ENCODE peak calls at places on chromosomes 4 and X, in five cellular contexts. S is hypothalamus; L is transverse colon; M is mesendoderm; V is CD4-positive, alpha-beta T cell. P is an unnamed sample.

GRCh38 chr4:78569291-78569821 is 17.8 kb downstream of the ANXA3 start:
- DNase-seq in S (no peak), L (no peak), M (peak), V (no peak), P (no peak)

GRCh38 chr4:40316782-40317635 is 18.1 kb upstream of the CHRNA9 start:
- DNase-seq in S (no peak), L (peak), M (peak), V (peak), P (no peak)

GRCh38 chrX:74421181-74422028 is at the start of gene SLC16A2:
- DNase-seq in S (peak), L (peak), M (peak), V (no peak), P (peak)

GRCh38 chrX:53440631-53441517 is 6.7 kb upstream of the HSD17B10 start:
- DNase-seq in S (no peak), L (peak), M (no peak), V (no peak), P (peak)

GRCh38 chrX:107117993-107118321 is 665 bp downstream of the RBM41 start:
- DNase-seq in S (no peak), L (no peak), M (peak), V (no peak), P (no peak)

GRCh38 chr4:121340247-121340646 is 40.6 kb downstream of the QRFPR start:
- DNase-seq in S (no peak), L (no peak), M (no peak), V (no peak), P (no peak)

GRCh38 chr4:5619913-5620625 is 88.3 kb downstream of the EVC2 start:
- DNase-seq in S (no peak), L (no peak), M (no peak), V (no peak), P (no peak)

GRCh38 chr4:142475663-142476062 is 370.4 kb downstream of the INPP4B start:
- DNase-seq in S (no peak), L (no peak), M (no peak), V (no peak), P (no peak)

GRCh38 chrX:150211988-150212387 is 151.1 kb upstream of the MAMLD1 start:
- DNase-seq in S (no peak), L (no peak), M (peak), V (no peak), P (no peak)

GRCh38 chr4:10326075-10326474 is 131.2 kb downstream of the ZNF518B start:
- DNase-seq in S (no peak), L (no peak), M (no peak), V (no peak), P (no peak)

GRCh38 chr4:75698162-75698962 is 25.2 kb upstream of the G3BP2 start:
- DNase-seq in S (no peak), L (no peak), M (peak), V (no peak), P (no peak)

GRCh38 chr4:142402925-142403324 is 443.2 kb downstream of the INPP4B start:
- DNase-seq in S (no peak), L (no peak), M (no peak), V (no peak), P (peak)

GRCh38 chr4:56764775-56765174 is 56.7 kb downstream of the SPINK2 start:
- DNase-seq in S (no peak), L (no peak), M (no peak), V (no peak), P (no peak)

GRCh38 chr4:15945516-15945915 is 7.0 kb upstream of the FGFBP1 start:
- DNase-seq in S (no peak), L (no peak), M (peak), V (no peak), P (no peak)

GRCh38 chrX:101485212-101486064 is at the start of gene ARMCX4:
- DNase-seq in S (peak), L (peak), M (peak), V (peak), P (peak)

GRCh38 chrX:134570509-134570846 is 87.8 kb downstream of the PLAC1 start:
- DNase-seq in S (no peak), L (no peak), M (no peak), V (no peak), P (no peak)

GRCh38 chr4:117771647-117772337 is 262.5 kb upstream of the NDST3 start:
- DNase-seq in S (no peak), L (no peak), M (peak), V (no peak), P (no peak)

GRCh38 chrX:106718709-106719108 is 7.8 kb upstream of the RNF128 start:
- DNase-seq in S (no peak), L (no peak), M (no peak), V (no peak), P (no peak)

GRCh38 chr4:6179362-6179761 is 21.0 kb downstream of the JAKMIP1 start:
- DNase-seq in S (no peak), L (peak), M (no peak), V (no peak), P (no peak)

GRCh38 chrX:100964362-100964761 is 5.1 kb upstream of the ARL13A start:
- DNase-seq in S (no peak), L (no peak), M (no peak), V (no peak), P (no peak)

GRCh38 chr4:1260418-1261106 is 11.6 kb upstream of the CTBP1 start:
- DNase-seq in S (no peak), L (no peak), M (no peak), V (no peak), P (no peak)

GRCh38 chr4:168449740-168450442 is 30.4 kb downstream of the DDX60L start:
- DNase-seq in S (no peak), L (no peak), M (no peak), V (no peak), P (no peak)

P was measured in amygdala.